ENCODE peak calls at places on chromosomes 5 and 9, in four cellular contexts. One of them, this sample, is unnamed.

GRCh38 chr5:73268826-73269225 is 95.8 kb downstream of the TMEM174 start:
- DNase-seq in HepG2: no peak
- DNase-seq in T-helper 22 cell: no peak
- DNase-seq in stimulated activated CD8-positive, alpha-beta memory T cell treated with anti-CD3 and anti-CD28 coated beads, Interleukin-2, amount 100 ng/mL, for 48 hours: no peak
- DNase-seq in this sample: no peak

GRCh38 chr5:6302684-6303083 is 75.7 kb downstream of the MED10 start:
- DNase-seq in HepG2: no peak
- DNase-seq in T-helper 22 cell: no peak
- DNase-seq in stimulated activated CD8-positive, alpha-beta memory T cell treated with anti-CD3 and anti-CD28 coated beads, Interleukin-2, amount 100 ng/mL, for 48 hours: no peak
- DNase-seq in this sample: no peak

GRCh38 chr9:98770717-98771116 is 25.6 kb downstream of the ANKS6 start:
- DNase-seq in HepG2: no peak
- DNase-seq in T-helper 22 cell: no peak
- DNase-seq in stimulated activated CD8-positive, alpha-beta memory T cell treated with anti-CD3 and anti-CD28 coated beads, Interleukin-2, amount 100 ng/mL, for 48 hours: no peak
- DNase-seq in this sample: no peak

GRCh38 chr5:92713361-92713875 is 867.6 kb downstream of the NR2F1-AS1 start:
- DNase-seq in HepG2: no peak
- DNase-seq in T-helper 22 cell: no peak
- DNase-seq in stimulated activated CD8-positive, alpha-beta memory T cell treated with anti-CD3 and anti-CD28 coated beads, Interleukin-2, amount 100 ng/mL, for 48 hours: no peak
- DNase-seq in this sample: no peak

GRCh38 chr9:95343725-95344287 is 26.3 kb upstream of the FANCC start:
- DNase-seq in HepG2: no peak
- DNase-seq in T-helper 22 cell: no peak
- DNase-seq in stimulated activated CD8-positive, alpha-beta memory T cell treated with anti-CD3 and anti-CD28 coated beads, Interleukin-2, amount 100 ng/mL, for 48 hours: no peak
- DNase-seq in this sample: no peak

GRCh38 chr9:92706218-92706940 is 36.4 kb upstream of the IPPK start:
- DNase-seq in HepG2: peak
- DNase-seq in T-helper 22 cell: no peak
- DNase-seq in stimulated activated CD8-positive, alpha-beta memory T cell treated with anti-CD3 and anti-CD28 coated beads, Interleukin-2, amount 100 ng/mL, for 48 hours: peak
- DNase-seq in this sample: no peak

GRCh38 chr5:53643445-53643844 is 83.0 kb downstream of the NDUFS4 start:
- DNase-seq in HepG2: no peak
- DNase-seq in T-helper 22 cell: no peak
- DNase-seq in stimulated activated CD8-positive, alpha-beta memory T cell treated with anti-CD3 and anti-CD28 coated beads, Interleukin-2, amount 100 ng/mL, for 48 hours: no peak
- DNase-seq in this sample: no peak

GRCh38 chr5:57816108-57816507 is 333.5 kb upstream of the ACTBL2 start:
- DNase-seq in HepG2: no peak
- DNase-seq in T-helper 22 cell: no peak
- DNase-seq in stimulated activated CD8-positive, alpha-beta memory T cell treated with anti-CD3 and anti-CD28 coated beads, Interleukin-2, amount 100 ng/mL, for 48 hours: no peak
- DNase-seq in this sample: peak

GRCh38 chr5:4199461-4199860 is 603.8 kb downstream of the IRX1 start:
- DNase-seq in HepG2: no peak
- DNase-seq in T-helper 22 cell: no peak
- DNase-seq in stimulated activated CD8-positive, alpha-beta memory T cell treated with anti-CD3 and anti-CD28 coated beads, Interleukin-2, amount 100 ng/mL, for 48 hours: no peak
- DNase-seq in this sample: no peak

GRCh38 chr5:43315262-43315661 is 2.0 kb upstream of the HMGCS1 start:
- DNase-seq in HepG2: no peak
- DNase-seq in T-helper 22 cell: no peak
- DNase-seq in stimulated activated CD8-positive, alpha-beta memory T cell treated with anti-CD3 and anti-CD28 coated beads, Interleukin-2, amount 100 ng/mL, for 48 hours: no peak
- DNase-seq in this sample: no peak

GRCh38 chr9:37390759-37391158 is 31.7 kb upstream of the GRHPR start:
- DNase-seq in HepG2: peak
- DNase-seq in T-helper 22 cell: no peak
- DNase-seq in stimulated activated CD8-positive, alpha-beta memory T cell treated with anti-CD3 and anti-CD28 coated beads, Interleukin-2, amount 100 ng/mL, for 48 hours: no peak
- DNase-seq in this sample: peak

GRCh38 chr9:136858844-136859757 is 7.0 kb downstream of the MAMDC4 start:
- DNase-seq in HepG2: no peak
- DNase-seq in T-helper 22 cell: no peak
- DNase-seq in stimulated activated CD8-positive, alpha-beta memory T cell treated with anti-CD3 and anti-CD28 coated beads, Interleukin-2, amount 100 ng/mL, for 48 hours: no peak
- DNase-seq in this sample: no peak

GRCh38 chr5:107466233-107466769 is 204.4 kb downstream of the EFNA5 start:
- DNase-seq in HepG2: no peak
- DNase-seq in T-helper 22 cell: no peak
- DNase-seq in stimulated activated CD8-positive, alpha-beta memory T cell treated with anti-CD3 and anti-CD28 coated beads, Interleukin-2, amount 100 ng/mL, for 48 hours: no peak
- DNase-seq in this sample: no peak

GRCh38 chr9:114086009-114086408 is 7.9 kb upstream of the AMBP start:
- DNase-seq in HepG2: no peak
- DNase-seq in T-helper 22 cell: no peak
- DNase-seq in stimulated activated CD8-positive, alpha-beta memory T cell treated with anti-CD3 and anti-CD28 coated beads, Interleukin-2, amount 100 ng/mL, for 48 hours: no peak
- DNase-seq in this sample: no peak

GRCh38 chr9:128946544-128946943 is 859 bp downstream of the DOLK start:
- DNase-seq in HepG2: no peak
- DNase-seq in T-helper 22 cell: no peak
- DNase-seq in stimulated activated CD8-positive, alpha-beta memory T cell treated with anti-CD3 and anti-CD28 coated beads, Interleukin-2, amount 100 ng/mL, for 48 hours: no peak
- DNase-seq in this sample: no peak

GRCh38 chr5:145903113-145903512 is 30.3 kb upstream of the GRXCR2 start:
- DNase-seq in HepG2: no peak
- DNase-seq in T-helper 22 cell: no peak
- DNase-seq in stimulated activated CD8-positive, alpha-beta memory T cell treated with anti-CD3 and anti-CD28 coated beads, Interleukin-2, amount 100 ng/mL, for 48 hours: no peak
- DNase-seq in this sample: no peak

GRCh38 chr5:113520429-113520828 is 6.9 kb downstream of the YTHDC2 start:
- DNase-seq in HepG2: peak
- DNase-seq in T-helper 22 cell: no peak
- DNase-seq in stimulated activated CD8-positive, alpha-beta memory T cell treated with anti-CD3 and anti-CD28 coated beads, Interleukin-2, amount 100 ng/mL, for 48 hours: no peak
- DNase-seq in this sample: no peak

This sample was measured in H1.